ENCODE peak calls at places on chromosomes 7 and 10, in ten cellular contexts. G is astrocyte; H is HL-60; S is right atrium auricular region; T is effector memory CD4-positive, alpha-beta T cell; P is SJSA1; R is lung; I is fibroblast of mammary gland; B is BJ; E is cardiac muscle cell. Y is an unnamed sample.

GRCh38 chr7:148121426-148121825 is 469.1 kb upstream of the C7orf33 start:
- DNase-seq in E (no peak), R (no peak), H (no peak), P (no peak), B (no peak), G (no peak), T (no peak), S (no peak), I (no peak), Y (no peak)

GRCh38 chr10:88954458-88955083 is 2.0 kb upstream of the ACTA2 start:
- DNase-seq in T (no peak), H (no peak), S (no peak), B (no peak), R (no peak), I (no peak), E (no peak), G (no peak), P (no peak), Y (no peak)

GRCh38 chr7:7738622-7739021 is 20.2 kb upstream of the RPA3 start:
- DNase-seq in S (no peak), I (no peak), H (no peak), P (no peak), T (no peak), B (no peak), E (no peak), G (no peak), R (no peak), Y (no peak)

GRCh38 chr10:124225468-124226270 is 132.3 kb upstream of the CHST15 start:
- DNase-seq in H (no peak), E (no peak), P (peak), B (no peak), I (no peak), T (peak), G (no peak), S (no peak), R (no peak), Y (peak)

GRCh38 chr10:6802762-6803428 is 222.8 kb upstream of the PRKCQ start:
- DNase-seq in I (no peak), T (no peak), S (no peak), R (no peak), B (no peak), P (no peak), E (no peak), G (no peak), H (no peak), Y (no peak)

GRCh38 chr7:139068543-139069399 is 32.9 kb upstream of the ZC3HAV1L start:
- DNase-seq in B (no peak), G (no peak), T (no peak), I (no peak), S (no peak), P (no peak), E (no peak), H (peak), R (no peak), Y (no peak)

GRCh38 chr7:14850039-14850438 is 52.5 kb downstream of the DGKB start:
- DNase-seq in T (no peak), G (no peak), E (no peak), S (no peak), H (no peak), B (no peak), I (peak), R (no peak), P (no peak), Y (no peak)

GRCh38 chr10:115861864-115862263 is 411.1 kb downstream of the GFRA1 start:
- DNase-seq in P (no peak), H (no peak), B (no peak), I (peak), R (no peak), E (no peak), G (peak), T (no peak), S (no peak), Y (no peak)

GRCh38 chr10:86825366-86825765 is 68.9 kb downstream of the BMPR1A start:
- DNase-seq in H (no peak), B (no peak), S (no peak), G (no peak), P (no peak), E (no peak), R (no peak), I (no peak), T (no peak), Y (no peak)

GRCh38 chr10:95454940-95455339 is 106.2 kb downstream of the SORBS1 start:
- DNase-seq in P (no peak), E (no peak), G (no peak), H (no peak), R (no peak), B (no peak), T (no peak), I (no peak), S (no peak), Y (no peak)

GRCh38 chr10:68594405-68594804 is 34.3 kb downstream of the TET1 start:
- DNase-seq in I (peak), P (peak), B (peak), H (no peak), S (no peak), T (no peak), E (no peak), R (no peak), G (peak), Y (no peak)

GRCh38 chr10:5565671-5566581 is 41.2 kb downstream of the CALML3 start:
- DNase-seq in E (no peak), S (no peak), H (no peak), B (peak), G (peak), R (no peak), P (no peak), T (no peak), I (peak), Y (no peak)

GRCh38 chr10:118610577-118610976 is 15.1 kb upstream of the PRLHR start:
- DNase-seq in B (no peak), R (no peak), E (no peak), P (no peak), H (no peak), T (no peak), G (no peak), I (no peak), S (no peak), Y (no peak)

GRCh38 chr7:84904561-84904960 is 282.3 kb downstream of the SEMA3D start:
- DNase-seq in S (no peak), E (no peak), P (no peak), B (no peak), I (no peak), G (no peak), H (no peak), R (no peak), T (no peak), Y (no peak)

GRCh38 chr7:27154901-27155815 is 1.3 kb downstream of the HOXA7 start:
- DNase-seq in I (peak), T (no peak), G (no peak), P (no peak), S (no peak), H (no peak), R (no peak), E (no peak), B (no peak), Y (peak)
- H3K4me3 ChIP-seq in I (peak), T (peak), G (no peak), P (peak), S (no peak), H (peak), R (no peak), E (no peak), B (peak), Y (no peak)

GRCh38 chr7:1175967-1176851 is 16.2 kb upstream of the ZFAND2A start:
- DNase-seq in H (peak), B (no peak), G (peak), E (peak), I (peak), S (peak), R (peak), T (peak), P (peak), Y (peak)
- H3K4me3 ChIP-seq in H (no peak), B (peak), G (peak), E (no peak), I (peak), S (peak), R (no peak), T (peak), P (peak), Y (peak)

DNA sequence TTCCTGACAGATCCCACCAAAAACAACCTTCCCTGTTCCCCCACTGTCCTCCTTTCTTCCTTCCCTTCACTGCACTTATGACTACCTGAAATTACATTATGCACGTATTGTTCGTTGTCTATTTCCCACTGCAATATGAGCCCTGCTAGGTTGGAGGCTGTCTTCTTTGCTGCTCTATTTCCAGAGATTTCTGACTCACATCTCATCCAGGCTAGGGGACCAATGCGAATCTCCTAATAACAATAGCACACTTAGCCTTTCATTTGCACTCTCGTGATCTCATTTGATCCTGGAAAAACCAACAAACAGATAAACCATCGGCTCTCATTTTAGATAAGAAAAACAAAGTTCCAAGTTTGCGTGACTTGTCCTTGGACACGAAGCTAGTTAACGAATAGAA is 1.4 kb downstream of the ZNF438 start:
- DNase-seq in P (no peak), R (no peak), E (no peak), B (no peak), I (peak), T (no peak), S (no peak), H (no peak), G (peak), Y (no peak)
- H3K4me3 ChIP-seq in P (no peak), R (no peak), E (no peak), B (no peak), I (no peak), T (no peak), S (no peak), H (no peak), G (no peak), Y (no peak)

DNA sequence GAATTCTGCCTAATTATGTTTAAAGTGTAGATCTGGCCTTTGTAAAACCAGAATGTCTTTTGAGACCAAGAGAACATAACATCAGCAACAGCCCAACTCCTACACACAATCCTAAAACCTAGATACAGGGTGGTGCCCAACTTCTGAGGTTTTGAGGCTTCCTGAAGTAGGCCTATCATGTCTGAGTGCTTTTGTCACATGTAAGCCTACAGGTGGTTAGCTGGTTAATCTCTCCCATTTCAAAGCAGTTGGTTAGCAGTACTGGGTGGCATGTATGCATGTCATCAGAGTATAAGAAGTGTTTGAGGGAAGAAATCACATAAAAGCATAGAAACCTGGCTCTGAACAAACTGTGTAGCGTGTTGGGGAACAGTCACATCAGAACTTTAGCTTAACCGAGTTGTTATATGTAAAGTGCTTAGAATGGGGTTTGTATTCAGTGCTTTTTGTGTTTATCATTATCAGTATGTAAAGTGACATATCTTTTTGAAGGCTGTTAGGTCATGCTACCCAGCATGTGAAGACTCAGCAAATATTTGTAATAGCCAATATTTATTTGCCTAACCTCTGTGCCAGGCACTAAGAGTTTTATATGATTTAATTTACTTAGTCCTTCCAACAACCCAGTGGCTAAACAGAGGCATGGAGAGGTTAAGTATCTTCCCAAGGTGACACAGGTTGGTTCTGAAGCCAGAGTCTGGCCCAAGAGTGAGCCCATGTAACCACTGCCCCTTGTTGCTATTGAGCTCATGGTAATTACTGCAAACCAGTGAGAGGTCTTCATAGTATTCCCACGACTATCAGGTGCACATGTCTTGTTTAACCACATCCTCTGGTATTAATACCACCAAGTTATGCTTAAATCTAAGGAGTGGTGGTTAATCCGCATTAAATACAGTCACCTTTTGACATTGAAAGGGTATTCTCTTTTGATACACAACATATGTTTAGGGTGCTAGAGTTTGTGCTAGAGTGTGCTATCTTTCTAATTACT is 2.6 kb downstream of the ADD3 start:
- DNase-seq in T (peak), H (peak), R (no peak), G (no peak), B (no peak), I (no peak), S (no peak), P (no peak), E (no peak), Y (peak)
- H3K4me3 ChIP-seq in T (peak), H (no peak), R (no peak), G (no peak), B (no peak), I (no peak), S (peak), P (no peak), E (peak), Y (peak)

DNA sequence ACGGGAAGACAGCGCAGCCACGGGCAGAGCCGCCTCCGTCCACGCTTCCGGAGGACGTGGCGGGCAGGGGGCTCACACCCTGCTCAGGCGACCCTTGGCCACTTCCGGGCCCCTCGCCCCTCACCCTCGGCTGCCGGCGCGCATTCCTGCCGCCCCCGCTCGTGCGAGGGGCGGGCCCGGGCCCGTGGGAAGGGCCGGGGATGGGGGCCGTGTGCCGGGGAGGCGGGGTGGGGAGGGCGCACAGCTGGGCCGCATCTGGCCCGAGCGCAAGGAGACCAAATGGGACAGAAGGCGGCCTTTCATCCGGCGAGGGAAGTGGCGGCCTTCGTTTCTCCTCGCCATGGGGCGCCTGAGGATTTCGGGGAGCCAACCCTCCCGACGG is 846 bp upstream of the LFNG start:
- DNase-seq in H (no peak), B (no peak), P (no peak), S (no peak), R (no peak), T (no peak), G (no peak), I (no peak), E (no peak), Y (no peak)
- H3K4me3 ChIP-seq in H (peak), B (peak), P (no peak), S (peak), R (no peak), T (peak), G (peak), I (peak), E (peak), Y (peak)